ENCODE peak calls at places on chromosomes 5 and 9, in nine cellular contexts. Q is HuH-7; L is pons; V is naive thymus-derived CD4-positive, alpha-beta T cell; M is ELR; Z is stimulated activated CD4-positive, alpha-beta T cell treated with anti-CD3 and anti-CD28 coated beads, Interleukin-1b, Interleukin-23, amount 100 ng/mL, for 48 hours; W is caudate nucleus; R is heart right ventricle; X is activated T-cell treated with anti-CD3 and anti-CD28 coated beads, Interleukin-2, amount 50 U/mL, for 48 hours. U is an unnamed sample.
A peak's percentile ranks its signal among the peaks of the same experiment; 100 is the strongest.

GRCh38 chr9:106916491-106917235 is 53.7 kb downstream of the ZNF462 start:
- DNase-seq in Z (no peak), R (no peak), W (no peak), X (no peak), L (no peak), V (no peak), M (peak; percentile 96), Q (no peak), U (no peak)

GRCh38 chr9:19440823-19441580 is 32.2 kb downstream of the ACER2 start:
- DNase-seq in Z (no peak), R (no peak), W (no peak), Q (no peak), M (no peak), V (no peak), X (no peak), L (no peak), U (no peak)

GRCh38 chr5:53334431-53334941 is 145.9 kb upstream of the FST start:
- DNase-seq in Z (no peak), W (no peak), L (no peak), M (peak; percentile 88), V (no peak), Q (no peak), X (no peak), R (no peak), U (no peak)

GRCh38 chr9:135128035-135128670 is 40.7 kb downstream of the OLFM1 start:
- DNase-seq in R (no peak), W (no peak), X (no peak), V (no peak), M (no peak), Q (no peak), Z (no peak), L (no peak), U (no peak)

GRCh38 chr5:32298056-32298420 is 14.7 kb downstream of the MTMR12 start:
- DNase-seq in W (no peak), R (no peak), V (no peak), L (no peak), M (no peak), Z (peak; percentile 20), Q (no peak), X (peak; percentile 53), U (no peak)

GRCh38 chr5:32029291-32029690 is 144.8 kb downstream of the GOLPH3 start:
- DNase-seq in W (no peak), R (no peak), L (no peak), Q (no peak), Z (no peak), X (no peak), V (no peak), M (peak; percentile 85), U (no peak)

GRCh38 chr9:129342591-129342990 is 164.5 kb upstream of the IER5L start:
- DNase-seq in M (no peak), L (no peak), X (no peak), V (no peak), R (no peak), Z (no peak), W (no peak), Q (no peak), U (no peak)

GRCh38 chr9:32403567-32403966 is 19.1 kb downstream of the ACO1 start:
- DNase-seq in V (no peak), L (no peak), R (no peak), Z (no peak), X (no peak), W (no peak), Q (no peak), M (peak; percentile 52), U (no peak)

GRCh38 chr5:176533390-176533789 is 3.8 kb downstream of the RNF44 start:
- DNase-seq in M (no peak), Z (no peak), X (no peak), W (no peak), V (no peak), R (peak; percentile 46), L (peak; percentile 62), Q (no peak), U (no peak)

GRCh38 chr5:34486160-34486765 is 169.9 kb upstream of the RAI14 start:
- DNase-seq in Q (peak; percentile 86), X (peak; percentile 79), Z (peak; percentile 60), V (peak; percentile 31), M (peak; percentile 91), W (no peak), R (peak; percentile 78), L (peak; percentile 98), U (no peak)

U was measured in effector memory CD4-positive, alpha-beta T cell.